ENCODE peak calls at places on chromosomes 5 and 9, in eight cellular contexts. W is choroid plexus epithelial cell, L is HCT116, N is MCF 10A, X is IMR-90, K is AG04450, H is Peyer's patch, T is HepG2. E is an unnamed sample.

GRCh38 chr5:20446121-20446520 is 458.1 kb upstream of the CDH18 start:
- DNase-seq in W (no peak), L (no peak), N (no peak), X (no peak), K (no peak), H (no peak), T (no peak), E (no peak)

GRCh38 chr5:31433229-31433628 is 98.7 kb downstream of the DROSHA start:
- DNase-seq in W (no peak), L (no peak), N (no peak), X (no peak), K (no peak), H (no peak), T (no peak), E (no peak)

GRCh38 chr9:135992486-135993408 is 31.6 kb upstream of the UBAC1 start:
- DNase-seq in W (peak; percentile 86), L (no peak), N (peak; percentile 74), X (peak; percentile 84), K (peak; percentile 65), H (peak; percentile 81), T (peak; percentile 81), E (peak; percentile 52)

GRCh38 chr9:38159599-38159998 is 90.6 kb upstream of the SHB start:
- DNase-seq in W (no peak), L (no peak), N (no peak), X (no peak), K (no peak), H (no peak), T (no peak), E (no peak)

GRCh38 chr9:68704498-68704803 is 589 bp upstream of the PIP5K1B start:
- DNase-seq in W (no peak), L (no peak), N (no peak), X (no peak), K (no peak), H (no peak), T (no peak), E (no peak)

GRCh38 chr5:16411235-16411634 is 54.4 kb downstream of the ZNF622 start:
- DNase-seq in W (no peak), L (no peak), N (no peak), X (peak; percentile 20), K (no peak), H (no peak), T (no peak), E (no peak)

GRCh38 chr5:63127054-63127453 is 548.4 kb downstream of the LRRC70 start:
- DNase-seq in W (peak; percentile 57), L (no peak), N (no peak), X (peak; percentile 26), K (no peak), H (no peak), T (no peak), E (no peak)

GRCh38 chr5:180259260-180259611 is 32.6 kb downstream of the MAPK9 start:
- DNase-seq in W (peak; percentile 5), L (no peak), N (no peak), X (peak; percentile 1), K (no peak), H (no peak), T (no peak), E (no peak)

GRCh38 chr5:142248853-142249462 is 75.9 kb downstream of the SPRY4 start:
- DNase-seq in W (no peak), L (no peak), N (no peak), X (peak; percentile 12), K (no peak), H (no peak), T (no peak), E (peak; percentile 60)

GRCh38 chr9:133839822-133840329 is 101.7 kb upstream of the SARDH start:
- DNase-seq in W (peak; percentile 57), L (no peak), N (peak; percentile 3), X (peak; percentile 44), K (no peak), H (no peak), T (peak; percentile 36), E (peak; percentile 15)

GRCh38 chr5:172521338-172521932 is 67.1 kb upstream of the SH3PXD2B start:
- DNase-seq in W (no peak), L (no peak), N (no peak), X (no peak), K (no peak), H (no peak), T (no peak), E (no peak)

GRCh38 chr9:34399729-34400128 is 23.0 kb upstream of the MYORG start:
- DNase-seq in W (no peak), L (no peak), N (no peak), X (no peak), K (no peak), H (no peak), T (no peak), E (no peak)

GRCh38 chr9:69412741-69413150 is 87.7 kb downstream of the ENTREP1 start:
- DNase-seq in W (peak; percentile 74), L (peak; percentile 51), N (peak; percentile 49), X (peak; percentile 52), K (peak; percentile 30), H (no peak), T (peak; percentile 39), E (peak; percentile 20)

GRCh38 chr5:7926296-7926695 is 57.3 kb downstream of the MTRR start:
- DNase-seq in W (peak; percentile 95), L (no peak), N (no peak), X (peak; percentile 99), K (peak; percentile 81), H (no peak), T (no peak), E (peak; percentile 20)

GRCh38 chr5:133341296-133341695 is 271.0 kb downstream of the FSTL4 start:
- DNase-seq in W (no peak), L (no peak), N (no peak), X (no peak), K (no peak), H (no peak), T (no peak), E (no peak)

DNA sequence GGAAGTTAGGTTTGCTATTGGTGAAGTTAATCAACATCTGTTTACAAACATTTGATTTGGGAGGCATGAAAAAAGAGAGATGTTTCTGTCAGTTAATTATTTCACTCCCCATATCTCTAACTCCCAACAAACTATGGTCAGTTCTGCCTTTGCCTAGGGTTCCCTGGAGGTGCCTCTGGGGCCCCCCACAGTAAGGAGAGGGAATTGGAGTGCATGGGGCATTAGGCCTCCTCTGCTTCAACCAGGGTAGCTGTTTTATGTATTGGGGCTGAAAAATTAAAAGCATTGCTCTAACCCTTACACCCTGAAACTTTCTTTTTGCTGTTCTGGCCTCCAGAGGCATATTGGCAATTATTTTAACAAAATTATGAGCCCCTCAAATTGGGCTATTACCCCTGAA is 32.3 kb downstream of the RUSC2 start:
- DNase-seq in W (no peak), L (no peak), N (no peak), X (no peak), K (no peak), H (no peak), T (no peak), E (no peak)
- TF ChIP-seq CTCF in W (peak; percentile 51), L (peak; percentile 45), N (no peak), X (peak; percentile 36), K (peak; percentile 29), H (no peak), T (peak; percentile 3), E (peak; percentile 20)

GRCh38 chr9:121105531-121105930 is 30.8 kb downstream of the CNTRL start:
- DNase-seq in W (no peak), L (no peak), N (no peak), X (no peak), K (no peak), H (no peak), T (no peak), E (no peak)

GRCh38 chr9:121107881-121108280 is 33.1 kb downstream of the CNTRL start:
- DNase-seq in W (no peak), L (no peak), N (no peak), X (no peak), K (no peak), H (no peak), T (no peak), E (no peak)

GRCh38 chr9:121107041-121107440 is 32.3 kb downstream of the CNTRL start:
- DNase-seq in W (peak; percentile 23), L (peak; percentile 34), N (peak; percentile 21), X (no peak), K (no peak), H (no peak), T (peak; percentile 10), E (no peak)
- TF ChIP-seq CTCF in W (peak; percentile 33), L (peak; percentile 52), N (peak; percentile 32), X (no peak), K (no peak), H (no peak), T (no peak), E (no peak)

DNA sequence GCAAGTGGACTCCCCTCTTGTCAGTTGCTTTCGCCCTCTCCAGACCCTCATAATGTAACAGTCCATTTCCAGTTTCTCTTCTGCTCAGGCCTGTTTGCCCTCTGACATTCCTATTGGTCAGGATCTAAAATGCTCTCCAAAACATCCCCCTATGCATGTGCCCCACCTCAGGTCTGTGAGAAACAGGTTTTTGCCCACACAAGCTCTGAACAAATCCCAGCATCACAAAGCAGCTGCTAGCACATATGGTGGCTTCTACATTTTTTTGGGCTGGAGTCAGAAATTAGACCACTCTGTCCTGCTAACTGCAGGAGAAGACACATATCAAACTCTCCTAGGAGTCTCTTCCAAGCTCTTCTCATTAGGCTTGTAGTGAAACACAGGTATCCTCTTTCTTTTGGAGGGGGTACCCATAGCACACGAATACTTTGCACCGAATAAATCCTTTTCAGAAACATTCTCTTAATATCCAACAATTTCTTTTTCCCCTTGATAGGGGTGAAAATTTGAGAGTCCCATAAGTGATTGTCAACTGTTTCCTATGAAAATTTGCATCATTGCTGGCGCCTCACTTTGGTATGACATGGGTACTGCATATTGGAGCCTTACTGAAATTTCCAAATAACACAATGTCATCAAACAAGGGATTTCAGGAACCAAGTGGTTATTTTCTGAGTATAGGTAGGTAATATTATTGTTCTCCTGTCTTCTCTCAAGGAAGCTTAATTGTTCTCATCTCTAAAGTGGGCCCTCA is 19.3 kb upstream of the HSPA9 start:
- DNase-seq in W (peak; percentile 28), L (no peak), N (no peak), X (no peak), K (no peak), H (no peak), T (no peak), E (no peak)
- TF ChIP-seq CTCF in W (peak; percentile 56), L (peak; percentile 75), N (peak; percentile 50), X (peak; percentile 27), K (peak; percentile 43), H (peak; percentile 11), T (no peak), E (peak; percentile 20)

DNA sequence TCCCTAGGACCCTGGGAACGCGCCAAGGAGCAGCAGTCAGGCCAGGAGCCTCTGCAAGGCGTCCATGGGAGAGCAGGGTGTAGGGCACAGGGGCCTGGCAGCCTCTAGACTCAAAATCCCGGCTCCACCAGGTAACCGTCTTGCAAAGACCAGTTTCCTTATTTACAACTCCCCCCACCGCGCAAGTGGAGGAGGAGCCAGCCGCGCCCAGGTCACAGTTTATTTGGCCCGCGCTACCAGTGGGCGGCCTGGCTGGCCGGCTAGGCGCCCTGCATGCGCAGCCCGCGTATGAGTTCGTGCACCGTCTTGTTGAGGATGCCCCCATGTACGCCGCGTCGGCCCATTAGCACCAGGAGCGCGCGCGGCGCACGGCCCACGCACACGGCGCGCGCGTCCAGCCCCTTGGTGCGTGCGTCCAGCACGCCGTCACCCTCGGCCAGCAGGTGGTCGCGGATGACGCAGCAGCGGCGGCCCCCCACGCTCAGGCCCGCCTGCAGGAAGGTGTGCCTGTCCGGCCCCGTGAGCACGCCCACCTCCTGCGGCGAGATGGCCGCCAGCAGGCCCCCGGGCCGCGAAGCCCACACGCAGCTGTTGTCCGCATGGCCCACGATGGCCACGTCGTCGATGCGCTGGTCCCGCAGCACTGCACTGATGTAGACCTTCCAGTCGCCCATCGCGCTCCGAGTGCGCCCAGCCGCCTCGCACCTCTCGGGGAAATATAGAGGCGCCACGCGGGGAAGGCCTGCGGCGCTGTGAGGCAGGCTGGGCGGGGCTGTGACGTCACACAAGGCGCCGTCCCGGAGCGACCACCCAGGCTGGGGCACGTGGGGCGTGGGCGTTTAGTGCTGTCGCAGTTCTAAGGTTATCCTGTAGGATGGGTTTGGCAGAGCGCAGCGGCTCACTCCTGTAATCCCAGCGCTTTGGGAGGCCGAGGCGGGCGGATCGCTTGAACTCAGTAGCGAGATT is at the start of gene PFN3:
- DNase-seq in W (no peak), L (no peak), N (no peak), X (peak; percentile 27), K (no peak), H (peak; percentile 70), T (no peak), E (no peak)
- TF ChIP-seq CTCF in W (peak; percentile 5), L (no peak), N (no peak), X (peak; percentile 1), K (no peak), H (no peak), T (no peak), E (no peak)

E was measured in AG09319.